ENCODE peak calls at places on chromosome 9, in seven cellular contexts. V, L, O, I, M, P and Z are unnamed samples.

GRCh38 chr9:77440057-77440456 is 208.1 kb downstream of the GNA14 start:
- DNase-seq in V (peak), M (peak), O (no peak), I (no peak), P (peak), L (no peak), Z (peak)

GRCh38 chr9:126719677-126720435 is 85.0 kb upstream of the ZBTB43 start:
- DNase-seq in L (peak), V (peak), P (peak), I (peak), O (peak), M (peak), Z (peak)

GRCh38 chr9:93911871-93912554 is 43.1 kb downstream of the BARX1 start:
- DNase-seq in O (no peak), M (peak), P (no peak), I (no peak), L (no peak), V (no peak), Z (peak)

GRCh38 chr9:119905706-119906105 is 536.5 kb upstream of the BRINP1 start:
- DNase-seq in I (no peak), M (peak), V (peak), P (no peak), O (no peak), L (no peak), Z (no peak)

GRCh38 chr9:36985769-36986547 is 48.1 kb downstream of the PAX5 start:
- DNase-seq in V (no peak), O (no peak), P (no peak), M (peak), L (no peak), I (no peak), Z (no peak)

GRCh38 chr9:121059998-121060636 is 10.0 kb upstream of the C5 start:
- DNase-seq in M (peak), P (peak), V (peak), I (no peak), O (no peak), L (peak), Z (no peak)

GRCh38 chr9:130588416-130588815 is 9.0 kb downstream of the FUBP3 start:
- DNase-seq in M (no peak), P (no peak), V (no peak), L (no peak), I (no peak), O (no peak), Z (no peak)

GRCh38 chr9:133843250-133843649 is 105.1 kb upstream of the SARDH start:
- DNase-seq in I (no peak), V (no peak), O (no peak), M (no peak), P (no peak), L (no peak), Z (no peak)

GRCh38 chr9:77897292-77897691 is 134.3 kb downstream of the GNAQ start:
- DNase-seq in V (peak), I (no peak), O (no peak), M (peak), P (peak), L (no peak), Z (no peak)

GRCh38 chr9:127430415-127430814 is 6.2 kb downstream of the ZNF79 start:
- DNase-seq in I (no peak), L (no peak), O (no peak), V (no peak), M (no peak), P (no peak), Z (no peak)

GRCh38 chr9:84266087-84266561 is 74.4 kb downstream of the SLC28A3 start:
- DNase-seq in P (no peak), M (peak), I (no peak), V (no peak), O (no peak), L (no peak), Z (no peak)

GRCh38 chr9:137129089-137129455 is 9.9 kb upstream of the GRIN1 start:
- DNase-seq in V (peak), M (no peak), L (no peak), O (no peak), P (peak), I (no peak), Z (no peak)

GRCh38 chr9:119088002-119088401 is 281.2 kb downstream of the BRINP1 start:
- DNase-seq in P (no peak), V (no peak), O (no peak), M (peak), L (no peak), I (no peak), Z (no peak)

GRCh38 chr9:116733010-116733641 is 46.0 kb downstream of the TRIM32 start:
- DNase-seq in I (no peak), M (no peak), O (no peak), P (no peak), V (no peak), L (no peak), Z (no peak)

GRCh38 chr9:11618241-11618805 is 1005.5 kb upstream of the PTPRD start:
- DNase-seq in L (no peak), M (no peak), V (no peak), I (no peak), P (peak), O (no peak), Z (peak)

GRCh38 chr9:93262537-93263310 is 78.8 kb downstream of the WNK2 start:
- DNase-seq in I (no peak), O (no peak), V (no peak), L (no peak), P (no peak), M (peak), Z (peak)

GRCh38 chr9:131366745-131367401 is 27.0 kb upstream of the PRRC2B start:
- DNase-seq in V (peak), O (no peak), M (peak), P (peak), L (no peak), I (peak), Z (no peak)

GRCh38 chr9:132749316-132749715 is 79.1 kb downstream of the GTF3C4 start:
- DNase-seq in I (no peak), O (no peak), L (no peak), M (no peak), P (no peak), V (no peak), Z (no peak)

GRCh38 chr9:124012368-124013262 is 1.0 kb downstream of the LHX2 start:
- DNase-seq in L (no peak), M (no peak), O (no peak), I (no peak), P (no peak), V (no peak), Z (no peak)

GRCh38 chr9:129404621-129405020 is 216.3 kb downstream of the C9orf50 start:
- DNase-seq in P (no peak), M (no peak), V (no peak), L (no peak), I (no peak), O (no peak), Z (no peak)

GRCh38 chr9:135476981-135477380 is 2.6 kb upstream of the PPP1R26 start:
- DNase-seq in P (no peak), O (no peak), I (no peak), M (no peak), L (no peak), V (peak), Z (no peak)

GRCh38 chr9:24436761-24437160 is 108.9 kb downstream of the IZUMO3 start:
- DNase-seq in I (no peak), V (no peak), P (no peak), O (no peak), M (no peak), L (no peak), Z (no peak)

GRCh38 chr9:124218438-124219289 is 39.1 kb upstream of the NEK6 start:
- DNase-seq in O (no peak), M (no peak), I (peak), V (peak), L (no peak), P (no peak), Z (peak)

GRCh38 chr9:35725362-35725761 is 6.6 kb downstream of the TLN1 start:
- DNase-seq in P (no peak), M (no peak), V (no peak), L (no peak), O (no peak), I (no peak), Z (peak)

GRCh38 chr9:76456202-76456926 is 2.6 kb upstream of the GCNT1 start:
- DNase-seq in V (peak), L (no peak), O (no peak), P (no peak), I (peak), M (peak), Z (no peak)

GRCh38 chr9:135616621-135617537 is 22.5 kb downstream of the GLT6D1 start:
- DNase-seq in V (no peak), P (no peak), O (no peak), L (no peak), I (no peak), M (no peak), Z (no peak)

GRCh38 chr9:7315746-7316457 is 483.7 kb downstream of the DMAC1 start:
- DNase-seq in M (no peak), L (no peak), I (no peak), O (no peak), P (no peak), V (peak), Z (no peak)

GRCh38 chr9:81542490-81542889 is 146.9 kb downstream of the TLE1 start:
- DNase-seq in I (no peak), L (no peak), P (no peak), M (no peak), O (no peak), V (no peak), Z (no peak)

GRCh38 chr9:91783411-91783810 is 166.6 kb downstream of the ROR2 start:
- DNase-seq in L (no peak), I (no peak), O (no peak), M (no peak), P (no peak), V (no peak), Z (no peak)

GRCh38 chr9:134216449-134216951 is 52.1 kb upstream of the RNU6ATAC start:
- DNase-seq in P (no peak), V (no peak), O (no peak), L (no peak), I (no peak), M (no peak), Z (peak)

GRCh38 chr9:133119461-133120342 is 1.3 kb downstream of the RALGDS start:
- DNase-seq in I (no peak), O (no peak), M (no peak), V (peak), L (no peak), P (peak), Z (no peak)

GRCh38 chr9:90870646-90871326 is 69.2 kb downstream of the SYK start:
- DNase-seq in L (no peak), O (no peak), V (peak), P (peak), M (peak), I (peak), Z (no peak)

GRCh38 chr9:116628706-116629105 is 58.4 kb upstream of the TRIM32 start:
- DNase-seq in L (no peak), P (no peak), M (no peak), V (no peak), I (no peak), O (no peak), Z (no peak)

GRCh38 chr9:137106662-137107292 is 7.8 kb downstream of the DPP7 start:
- DNase-seq in M (no peak), I (no peak), L (no peak), V (no peak), O (no peak), P (no peak), Z (no peak)

GRCh38 chr9:111807197-111807596 is 12.5 kb upstream of the SHOC1 start:
- DNase-seq in L (no peak), I (no peak), O (no peak), V (peak), M (no peak), P (no peak), Z (no peak)